ENCODE peak calls at places on chromosomes 2 and 18, in five cellular contexts. H is RCC 7860, S is Kasumi-1, K is left ventricle myocardium superior, A is AG08395. J is an unnamed sample.

GRCh38 chr2:39942970-39943369 is 163.9 kb upstream of the THUMPD2 start:
- DNase-seq in H (no peak), S (no peak), K (no peak), A (peak), J (no peak)

GRCh38 chr2:390959-391358 is 103.1 kb upstream of the ALKAL2 start:
- DNase-seq in H (no peak), S (no peak), K (no peak), A (no peak), J (no peak)

GRCh38 chr18:48605408-48605845 is 66.6 kb downstream of the CTIF start:
- DNase-seq in H (peak), S (peak), K (no peak), A (no peak), J (peak)

GRCh38 chr2:232910376-232910775 is 40.3 kb downstream of the SNORC start:
- DNase-seq in H (no peak), S (no peak), K (no peak), A (no peak), J (no peak)

GRCh38 chr2:100630473-100630977 is 67.7 kb downstream of the PDCL3 start:
- DNase-seq in H (no peak), S (no peak), K (no peak), A (no peak), J (no peak)

GRCh38 chr2:32289165-32290054 is 11.7 kb downstream of the YIPF4 start:
- DNase-seq in H (no peak), S (peak), K (no peak), A (peak), J (no peak)

GRCh38 chr2:88903744-88904353 is 212.4 kb downstream of the RPIA start:
- DNase-seq in H (no peak), S (peak), K (no peak), A (peak), J (no peak)

GRCh38 chr2:25331686-25332365 is 9.9 kb downstream of the DNMT3A start:
- DNase-seq in H (no peak), S (no peak), K (no peak), A (no peak), J (no peak)

GRCh38 chr18:63890950-63891304 is 3.4 kb downstream of the SERPINB2 start:
- DNase-seq in H (peak), S (peak), K (no peak), A (peak), J (no peak)

GRCh38 chr2:188306271-188306670 is 14.6 kb downstream of the GULP1 start:
- DNase-seq in H (no peak), S (no peak), K (no peak), A (no peak), J (no peak)

J was measured in WTC11.